ENCODE peak calls at places on chromosomes 12 and 14, in six cellular contexts. X, T, O, I, B and M are unnamed samples.

GRCh38 chr14:45085004-45085403 is 1.1 kb downstream of the PRPF39 start:
- DNase-seq in T (peak), O (no peak), I (peak), B (no peak), X (no peak), M (no peak)

GRCh38 chr12:85865905-85866304 is 8.2 kb upstream of the NTS start:
- DNase-seq in T (no peak), B (no peak), I (no peak), X (no peak), O (peak), M (no peak)

GRCh38 chr12:93664573-93665138 is 12.5 kb upstream of the CRADD start:
- DNase-seq in T (peak), I (peak), O (no peak), X (no peak), B (no peak), M (no peak)

GRCh38 chr12:124553862-124554428 is 13.5 kb downstream of the NCOR2 start:
- DNase-seq in O (no peak), I (no peak), X (no peak), T (no peak), B (no peak), M (no peak)

GRCh38 chr12:122834229-122834920 is 882 bp upstream of the HIP1R start:
- DNase-seq in I (peak), X (no peak), B (no peak), T (peak), O (no peak), M (no peak)

GRCh38 chr12:88469136-88469535 is 111.1 kb downstream of the KITLG start:
- DNase-seq in X (no peak), O (no peak), B (no peak), I (no peak), T (peak), M (no peak)

GRCh38 chr12:113873741-113874140 is 92.4 kb downstream of the RBM19 start:
- DNase-seq in I (no peak), T (no peak), O (no peak), B (no peak), X (no peak), M (no peak)

GRCh38 chr14:94638330-94638729 is 26.1 kb downstream of the SERPINA3 start:
- DNase-seq in I (no peak), O (no peak), X (no peak), T (no peak), B (no peak), M (no peak)

GRCh38 chr12:89346741-89347324 is 5.5 kb downstream of the DUSP6 start:
- DNase-seq in B (no peak), O (no peak), X (peak), T (peak), I (peak), M (no peak)

GRCh38 chr12:93325855-93326254 is 51.9 kb upstream of the NUDT4 start:
- DNase-seq in T (peak), B (no peak), X (no peak), O (no peak), I (peak), M (no peak)

GRCh38 chr12:41972196-41972994 is 172.3 kb downstream of the GXYLT1 start:
- DNase-seq in I (no peak), B (no peak), T (no peak), X (no peak), O (no peak), M (no peak)

GRCh38 chr12:122184522-122184921 is 1.6 kb downstream of the LRRC43 start:
- DNase-seq in B (no peak), O (no peak), X (no peak), I (no peak), T (no peak), M (no peak)

GRCh38 chr14:66114071-66114470 is 372.1 kb upstream of the CCDC196 start:
- DNase-seq in I (no peak), X (no peak), T (no peak), B (no peak), O (no peak), M (no peak)

GRCh38 chr12:30594509-30594908 is 101.2 kb downstream of the IPO8 start:
- DNase-seq in B (no peak), T (no peak), I (no peak), X (no peak), O (no peak), M (no peak)

GRCh38 chr12:54463484-54463883 is 9.9 kb downstream of the GTSF1 start:
- DNase-seq in I (no peak), B (no peak), X (no peak), O (no peak), T (peak), M (no peak)

GRCh38 chr14:65879218-65880009 is 466.9 kb downstream of the FUT8 start:
- DNase-seq in B (no peak), X (no peak), T (peak), I (peak), O (no peak), M (no peak)

GRCh38 chr14:104277416-104278213 is 139.2 kb downstream of the KIF26A start:
- DNase-seq in T (no peak), O (no peak), B (peak), I (no peak), X (peak), M (no peak)

GRCh38 chr14:73850940-73851339 is 691 bp upstream of the PTGR2 start:
- DNase-seq in X (no peak), B (no peak), I (peak), T (peak), O (no peak), M (no peak)

GRCh38 chr14:61965030-61965745 is 203.0 kb downstream of the SNAPC1 start:
- DNase-seq in O (no peak), B (no peak), X (no peak), I (peak), T (peak), M (no peak)

GRCh38 chr14:90757452-90757851 is 58.8 kb downstream of the TTC7B start:
- DNase-seq in T (no peak), B (no peak), I (no peak), O (no peak), X (no peak), M (no peak)

GRCh38 chr12:67299526-67299925 is 30.4 kb downstream of the CAND1 start:
- DNase-seq in I (no peak), O (no peak), T (no peak), X (no peak), B (no peak), M (no peak)

GRCh38 chr12:110079477-110080400 is 31.4 kb upstream of the C12orf76 start:
- DNase-seq in I (no peak), B (peak), T (peak), O (no peak), X (no peak), M (peak)

GRCh38 chr14:90513151-90514014 is 116.6 kb downstream of the CALM1 start:
- DNase-seq in I (no peak), B (no peak), T (peak), O (no peak), X (no peak), M (no peak)

GRCh38 chr14:51525705-51526104 is 126.0 kb upstream of the FRMD6 start:
- DNase-seq in I (no peak), X (no peak), O (no peak), B (no peak), T (no peak), M (no peak)

GRCh38 chr12:62715086-62715786 is 219.7 kb downstream of the PPM1H start:
- DNase-seq in X (peak), T (no peak), B (no peak), O (no peak), I (no peak), M (no peak)

GRCh38 chr12:24759155-24759554 is 189.7 kb downstream of the BCAT1 start:
- DNase-seq in I (peak), O (no peak), X (no peak), T (peak), B (no peak), M (no peak)

GRCh38 chr14:68767248-68767645 is 25.6 kb downstream of the ZFP36L1 start:
- DNase-seq in X (no peak), B (no peak), T (no peak), O (peak), I (no peak), M (no peak)

GRCh38 chr14:50658203-50658602 is 9.9 kb downstream of the SAV1 start:
- DNase-seq in X (no peak), B (no peak), T (peak), O (no peak), I (peak), M (no peak)

GRCh38 chr12:109153711-109154434 is 37.5 kb downstream of the ACACB start:
- DNase-seq in T (no peak), X (peak), O (no peak), B (no peak), I (peak), M (no peak)

GRCh38 chr12:14614704-14615121 is 47.0 kb upstream of the PLBD1 start:
- DNase-seq in T (no peak), X (no peak), O (no peak), B (no peak), I (no peak), M (no peak)

GRCh38 chr12:75990189-75990912 is 41.2 kb downstream of the PHLDA1 start:
- DNase-seq in I (no peak), O (no peak), T (no peak), X (no peak), B (no peak), M (no peak)

GRCh38 chr12:30970559-30971202 is 44.1 kb downstream of the TSPAN11 start:
- DNase-seq in X (no peak), T (peak), I (peak), B (no peak), O (peak), M (no peak)

GRCh38 chr12:88310069-88310468 is 168.0 kb downstream of the TMTC3 start:
- DNase-seq in T (peak), O (no peak), X (no peak), I (peak), B (no peak), M (no peak)

GRCh38 chr14:31969841-31970240 is 107.3 kb upstream of the ARHGAP5 start:
- DNase-seq in T (no peak), O (no peak), B (no peak), I (no peak), X (no peak), M (no peak)